ENCODE peak calls at places on chromosomes 11 and 22, in six cellular contexts. D is fibroblast of lung, R is esophagus muscularis mucosa, Z is WTC11, Y is RWPE1, Q is left ventricle myocardium inferior. E is an unnamed sample.

GRCh38 chr11:76609736-76610370 is 60.7 kb downstream of the LRRC32 start:
- DNase-seq in Q (no peak), Y (no peak), R (peak), Z (no peak), D (peak), E (peak)

GRCh38 chr22:22045576-22046335 is 63.2 kb upstream of the TOP3B start:
- DNase-seq in Q (no peak), Y (no peak), R (peak), D (no peak), Z (no peak), E (no peak)

GRCh38 chr22:32558681-32559355 is 84.2 kb downstream of the FBXO7 start:
- DNase-seq in Q (peak), Z (no peak), R (no peak), D (peak), Y (peak), E (no peak)

GRCh38 chr11:36425593-36426206 is 84.4 kb downstream of the TRAF6 start:
- DNase-seq in Z (no peak), R (no peak), D (peak), Q (no peak), Y (no peak), E (no peak)

GRCh38 chr11:33387586-33387985 is 130.4 kb downstream of the HIPK3 start:
- DNase-seq in R (no peak), Q (no peak), Y (no peak), D (no peak), Z (no peak), E (no peak)

GRCh38 chr11:119093951-119094815 is 7.5 kb downstream of the DPAGT1 start:
- DNase-seq in R (no peak), Q (no peak), Y (no peak), Z (peak), D (peak), E (no peak)

GRCh38 chr11:13596601-13597000 is 71.9 kb upstream of the FAR1 start:
- DNase-seq in Q (no peak), D (no peak), R (no peak), Z (no peak), Y (no peak), E (no peak)

GRCh38 chr22:37260939-37261338 is 16.9 kb upstream of the RAC2 start:
- DNase-seq in Q (peak), D (peak), Y (peak), R (no peak), Z (peak), E (no peak)

GRCh38 chr11:115462004-115462541 is 42.1 kb downstream of the CADM1 start:
- DNase-seq in R (no peak), Q (peak), Z (no peak), Y (no peak), D (peak), E (no peak)

GRCh38 chr11:110883266-110883665 is 171.0 kb upstream of the ARHGAP20 start:
- DNase-seq in Q (no peak), R (no peak), Y (no peak), D (peak), Z (no peak), E (no peak)

GRCh38 chr11:97557399-97557798 is 1167.6 kb downstream of the JRKL start:
- DNase-seq in Y (no peak), R (no peak), D (no peak), Z (no peak), Q (no peak), E (no peak)

GRCh38 chr11:110472858-110473257 is 43.1 kb downstream of the FDX1 start:
- DNase-seq in D (peak), Z (no peak), R (no peak), Q (no peak), Y (no peak), E (no peak)

GRCh38 chr11:16186680-16187079 is 169.7 kb downstream of the SOX6 start:
- DNase-seq in Z (no peak), R (no peak), Y (no peak), Q (no peak), D (no peak), E (no peak)

GRCh38 chr11:70549796-70550195 is 151.5 kb downstream of the CTTN start:
- DNase-seq in D (no peak), Y (no peak), Z (no peak), Q (no peak), R (no peak), E (no peak)

GRCh38 chr22:46097268-46097900 is 52.9 kb upstream of the PPARA start:
- DNase-seq in R (no peak), Y (no peak), D (no peak), Q (no peak), Z (no peak), E (no peak)

GRCh38 chr11:133414503-133414902 is 117.8 kb downstream of the OPCML start:
- DNase-seq in Q (no peak), Z (no peak), R (no peak), Y (no peak), D (no peak), E (no peak)

GRCh38 chr11:62923634-62924411 is 2.7 kb upstream of the CHRM1 start:
- DNase-seq in D (no peak), Y (no peak), R (no peak), Z (no peak), Q (no peak), E (no peak)

GRCh38 chr11:3969613-3970012 is 114.1 kb downstream of the STIM1 start:
- DNase-seq in D (no peak), Z (no peak), Y (no peak), Q (no peak), R (no peak), E (no peak)

GRCh38 chr22:40463017-40463631 is 92.7 kb downstream of the SGSM3 start:
- DNase-seq in Y (no peak), Q (no peak), R (no peak), Z (no peak), D (no peak), E (no peak)

GRCh38 chr11:118791961-118792578 is 1.1 kb upstream of the DDX6 start:
- DNase-seq in D (no peak), Y (peak), Z (peak), Q (no peak), R (no peak), E (no peak)

GRCh38 chr11:39113606-39114005 is 2345.8 kb downstream of the LRRC4C start:
- DNase-seq in D (no peak), Q (no peak), R (no peak), Y (no peak), Z (no peak), E (no peak)

GRCh38 chr11:66011239-66011784 is 496 bp upstream of the CST6 start:
- DNase-seq in R (no peak), Z (no peak), D (peak), Y (peak), Q (no peak), E (no peak)

GRCh38 chr22:50715776-50716175 is 22.2 kb upstream of the ACR start:
- DNase-seq in R (no peak), Y (no peak), D (no peak), Z (no peak), Q (no peak), E (no peak)

GRCh38 chr22:46473896-46474557 is 63.4 kb downstream of the CELSR1 start:
- DNase-seq in R (no peak), Q (no peak), D (no peak), Y (no peak), Z (no peak), E (no peak)

GRCh38 chr11:31818874-31819331 is 7.8 kb upstream of the PAX6 start:
- DNase-seq in Q (no peak), Z (peak), Y (no peak), D (no peak), R (no peak), E (peak)

GRCh38 chr22:45007247-45007945 is 2.4 kb downstream of the PHF21B start:
- DNase-seq in Q (no peak), R (no peak), Y (no peak), Z (peak), D (peak), E (no peak)

GRCh38 chr22:49010901-49011300 is 816.8 kb downstream of the BRD1 start:
- DNase-seq in Q (no peak), D (no peak), Y (no peak), R (peak), Z (no peak), E (peak)

GRCh38 chr11:88701816-88702215 is 364.0 kb downstream of the GRM5 start:
- DNase-seq in Q (no peak), Y (no peak), D (no peak), R (no peak), Z (no peak), E (no peak)

GRCh38 chr11:115324569-115325432 is 179.4 kb downstream of the CADM1 start:
- DNase-seq in Y (peak), D (peak), Q (no peak), Z (peak), R (no peak), E (no peak)

DNA sequence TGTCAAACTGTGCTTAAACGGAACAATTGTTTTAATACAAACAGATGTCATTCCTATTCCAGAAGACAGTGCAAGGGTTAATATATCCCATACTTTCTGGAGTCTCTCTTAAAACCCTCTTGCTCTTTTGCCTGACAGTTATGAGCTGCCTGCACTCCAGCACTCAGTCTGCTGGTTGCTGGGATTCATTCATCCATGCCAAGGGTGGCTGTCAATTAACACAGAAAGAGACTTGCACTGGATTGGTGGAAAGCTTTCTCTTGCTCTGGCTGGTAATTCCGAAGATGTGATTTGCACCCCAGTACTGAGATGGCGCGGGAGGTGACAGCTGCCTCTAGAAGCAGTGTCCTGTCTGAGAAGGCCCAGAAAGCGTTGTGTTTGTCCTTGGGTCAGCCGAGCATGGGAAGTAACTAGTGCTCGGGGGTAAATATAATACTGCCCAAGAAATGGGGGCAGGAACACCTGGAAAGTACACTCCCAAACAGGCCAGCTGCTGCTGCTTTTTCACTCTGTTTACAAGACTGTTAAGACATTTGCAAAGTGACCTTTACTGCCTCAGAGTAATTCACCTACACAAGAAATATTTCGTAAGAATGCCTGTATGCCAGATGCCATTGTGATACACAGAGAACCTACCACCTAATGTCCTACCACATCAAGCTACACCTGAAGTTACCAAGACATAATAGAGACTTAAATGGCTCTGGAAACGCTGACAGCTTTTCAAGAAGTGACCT is 20.5 kb downstream of the SCUBE2 start:
- DNase-seq in Q (no peak), Z (no peak), D (no peak), R (no peak), Y (no peak), E (no peak)
- TF ChIP-seq CTCF in Q (no peak), Z (no peak), D (no peak), R (no peak), Y (no peak), E (no peak)

DNA sequence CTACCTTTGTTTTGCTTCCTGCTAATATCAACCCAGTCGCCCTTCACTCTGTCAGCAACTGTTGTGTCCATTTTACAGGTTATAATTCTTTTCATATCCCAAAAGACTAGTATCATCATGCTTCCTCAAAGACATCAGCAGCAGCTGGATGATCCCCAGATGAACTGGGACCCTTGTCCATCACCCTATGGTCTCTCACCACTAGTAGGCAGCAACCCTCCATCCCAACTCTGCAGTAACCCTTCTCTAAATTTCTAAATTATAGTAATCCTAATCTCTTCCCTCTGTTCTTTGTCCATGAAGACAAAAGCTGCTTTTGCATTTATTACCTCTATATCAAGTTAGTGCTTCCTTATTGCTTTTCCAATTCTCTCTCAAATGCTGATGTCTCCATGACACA is 1025.8 kb downstream of the FAM181B start:
- DNase-seq in Q (no peak), D (no peak), Z (peak), Y (no peak), R (no peak), E (no peak)
- TF ChIP-seq CTCF in Q (no peak), D (peak), Z (peak), Y (no peak), R (no peak), E (peak)

GRCh38 chr11:72627594-72628281 is 46.5 kb downstream of the PDE2A start:
- DNase-seq in R (no peak), Z (no peak), Y (no peak), Q (peak), D (no peak), E (no peak)

GRCh38 chr11:72625746-72626636 is 48.2 kb downstream of the PDE2A start:
- DNase-seq in Q (peak), Y (no peak), D (no peak), Z (no peak), R (no peak), E (no peak)

GRCh38 chr11:72623052-72623451 is 51.2 kb downstream of the PDE2A start:
- DNase-seq in Q (no peak), R (no peak), D (no peak), Z (no peak), Y (no peak), E (no peak)

GRCh38 chr11:72626637-72626936 is 47.6 kb downstream of the PDE2A start:
- DNase-seq in Y (no peak), D (no peak), Q (no peak), Z (no peak), R (no peak), E (no peak)

DNA sequence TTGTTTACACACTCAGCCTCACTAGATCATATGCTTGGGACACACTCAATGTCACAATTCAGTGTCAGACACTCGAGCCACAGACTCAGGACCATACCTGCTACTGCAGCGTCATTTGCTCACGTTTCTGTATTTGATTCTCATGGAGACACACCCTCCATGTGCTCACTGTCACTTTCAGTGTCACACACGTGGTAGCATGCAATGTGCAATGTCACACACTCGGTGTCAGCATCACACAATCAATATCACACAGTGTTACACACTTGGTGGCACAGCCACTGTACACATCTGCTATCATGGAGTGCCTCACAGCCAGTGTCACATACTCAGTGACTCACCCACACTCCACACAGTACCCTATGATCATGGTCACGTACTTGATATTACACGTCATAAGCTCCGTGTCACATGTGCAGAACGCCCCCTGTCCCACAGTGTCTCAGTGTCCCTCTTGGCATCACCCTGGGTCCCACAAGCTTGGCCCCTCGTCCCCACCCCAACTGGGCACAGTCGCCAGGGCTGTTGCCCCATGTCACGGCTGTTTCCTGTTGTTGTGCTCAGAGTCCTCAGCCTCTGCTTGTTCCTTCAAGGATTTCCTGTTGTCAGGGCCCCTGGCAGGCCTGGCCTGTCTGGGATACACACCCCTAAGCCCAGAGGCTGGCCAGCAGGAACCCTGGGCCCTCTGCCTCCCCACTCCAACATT is 49.6 kb downstream of the PDE2A start:
- DNase-seq in Z (no peak), R (no peak), Y (no peak), D (no peak), Q (peak), E (no peak)
- TF ChIP-seq CTCF in Z (no peak), R (no peak), Y (no peak), D (no peak), Q (no peak), E (no peak)

DNA sequence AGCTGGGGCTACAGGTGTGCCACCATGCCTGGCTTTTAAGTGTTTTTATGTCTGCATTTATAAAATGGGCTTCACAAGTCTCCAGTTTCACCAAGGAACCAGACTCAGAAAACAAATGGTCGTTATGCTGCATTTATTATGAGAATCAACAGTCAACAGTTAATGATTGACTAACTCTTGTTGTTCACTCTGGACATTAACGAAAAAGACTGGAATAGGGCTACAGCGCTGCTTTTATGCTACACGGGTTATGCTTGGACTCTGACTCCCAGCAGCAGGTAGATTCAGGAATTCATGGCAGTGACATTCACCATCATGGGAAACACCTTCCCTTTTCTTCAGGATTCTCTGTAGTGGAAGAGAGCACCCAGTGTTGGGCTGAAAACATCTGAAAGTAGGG is 44.4 kb upstream of the CHKA start:
- DNase-seq in R (no peak), Q (no peak), Z (no peak), D (no peak), Y (no peak), E (no peak)
- TF ChIP-seq CTCF in R (no peak), Q (no peak), Z (no peak), D (no peak), Y (no peak), E (no peak)

GRCh38 chr22:19705181-19705934 is 8.9 kb upstream of the SEPTIN5 start:
- DNase-seq in Q (no peak), Y (no peak), D (no peak), Z (peak), R (no peak), E (no peak)
- TF ChIP-seq CTCF in Q (no peak), Y (no peak), D (no peak), Z (peak), R (no peak), E (peak)

GRCh38 chr11:67118801-67119576 is at the start of gene KDM2A:
- DNase-seq in Q (peak), Y (peak), D (peak), Z (peak), R (peak), E (peak)
- TF ChIP-seq CTCF in Q (peak), Y (no peak), D (no peak), Z (no peak), R (peak), E (peak)

E was measured in osteocyte.